ENCODE peak calls at places on chromosomes 16 and 17, in six cellular contexts. T is cardiac muscle cell; Y is HFF-Myc; Z is CD4-positive, alpha-beta T cell; B is tibial artery; X is fibroblast of lung. C is an unnamed sample.

GRCh38 chr16:67120025-67120424 is 10.3 kb downstream of the PHAF1 start:
- DNase-seq in X (no peak), Y (no peak), Z (no peak), T (no peak), B (no peak), C (no peak)

GRCh38 chr16:88561485-88562369 is 8.5 kb upstream of the ZC3H18 start:
- DNase-seq in X (peak; percentile 28), T (peak; percentile 59), Y (no peak), Z (peak; percentile 42), B (peak; percentile 43), C (peak; percentile 46)

GRCh38 chr17:15334266-15334665 is 7.1 kb downstream of the TEKT3 start:
- DNase-seq in Y (no peak), X (no peak), B (no peak), T (no peak), Z (no peak), C (peak; percentile 21)

GRCh38 chr17:7745748-7746470 is 28.4 kb downstream of the DNAH2 start:
- DNase-seq in Z (no peak), B (peak; percentile 36), T (no peak), X (peak; percentile 87), Y (peak; percentile 87), C (peak; percentile 95)

GRCh38 chr16:83233153-83233552 is 574.6 kb upstream of the HSBP1 start:
- DNase-seq in Y (no peak), B (no peak), Z (no peak), T (no peak), X (peak; percentile 70), C (no peak)

GRCh38 chr17:57086069-57086930 is 1.3 kb downstream of the AKAP1 start:
- DNase-seq in Y (no peak), Z (peak; percentile 6), X (peak; percentile 15), B (peak; percentile 29), T (peak; percentile 45), C (peak; percentile 46)

GRCh38 chr17:31754239-31754945 is 104.7 kb downstream of the COPRS start:
- DNase-seq in Y (no peak), X (peak; percentile 93), T (no peak), Z (no peak), B (no peak), C (peak; percentile 31)

GRCh38 chr17:56752263-56752662 is 81.5 kb downstream of the C17orf67 start:
- DNase-seq in Z (no peak), X (no peak), T (no peak), Y (no peak), B (no peak), C (peak; percentile 32)

GRCh38 chr16:81692571-81692970 is 86.5 kb upstream of the PLCG2 start:
- DNase-seq in Z (no peak), Y (no peak), B (no peak), T (no peak), X (no peak), C (no peak)

GRCh38 chr17:13978478-13978877 is 90.8 kb upstream of the COX10 start:
- DNase-seq in X (no peak), Z (no peak), B (no peak), T (no peak), Y (no peak), C (no peak)

GRCh38 chr17:63842540-63843386 is at the start of gene SMARCD2:
- DNase-seq in T (peak; percentile 99), B (peak; percentile 98), X (peak; percentile 100), Z (peak; percentile 99), Y (peak; percentile 96), C (peak; percentile 98)

GRCh38 chr16:30948956-30949654 is at the start of gene ORAI3:
- DNase-seq in X (peak; percentile 53), Z (peak; percentile 29), B (peak; percentile 81), T (peak; percentile 84), Y (no peak), C (peak; percentile 70)

DNA sequence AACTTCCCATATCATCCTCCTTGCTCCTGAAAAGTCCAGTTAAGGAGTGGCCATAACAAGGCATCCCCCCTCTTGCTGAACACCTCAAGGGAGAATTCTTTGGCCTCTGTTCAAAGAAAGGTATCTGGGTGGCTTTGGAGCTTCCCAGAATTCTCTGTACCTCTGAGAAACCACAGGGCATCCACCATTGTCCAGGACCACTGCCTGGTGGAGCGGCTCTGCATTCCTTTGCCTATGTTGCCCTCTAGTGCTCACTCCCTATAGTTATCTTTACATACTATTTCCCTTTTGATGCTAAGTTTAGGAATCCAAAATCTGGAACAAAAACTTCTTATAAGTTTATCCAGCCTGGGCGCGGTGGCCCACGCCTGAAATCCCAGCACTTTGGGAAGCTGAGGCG is 30.3 kb downstream of the CHD9NB start:
- DNase-seq in X (peak; percentile 30), Z (no peak), B (no peak), T (peak; percentile 76), Y (peak; percentile 24), C (peak; percentile 65)
- TF ChIP-seq CTCF in X (peak; percentile 61), Z (no peak), B (peak; percentile 34), T (peak; percentile 69), Y (peak; percentile 56), C (peak; percentile 74)

DNA sequence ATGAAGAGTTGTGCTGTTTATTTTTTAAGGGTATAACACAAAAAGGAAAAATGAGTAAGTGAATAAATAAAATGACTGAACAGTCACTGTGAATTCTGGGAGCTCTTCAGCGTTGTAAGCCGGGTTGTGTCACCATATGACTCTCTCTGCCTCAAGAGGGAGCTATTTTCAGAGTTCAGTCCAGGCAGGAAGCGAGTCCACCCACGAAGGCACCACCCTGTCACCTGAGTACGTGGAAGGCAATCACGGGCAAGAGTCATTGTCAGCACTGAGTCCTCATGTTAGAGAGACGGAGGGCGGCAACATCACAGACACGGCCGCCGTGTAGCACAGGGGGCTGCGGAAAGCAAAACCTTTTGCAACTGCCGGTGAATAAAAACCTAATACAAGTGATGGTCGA is 227.6 kb downstream of the UTP18 start:
- DNase-seq in B (no peak), Y (no peak), T (peak; percentile 40), Z (no peak), X (no peak), C (peak; percentile 46)
- TF ChIP-seq CTCF in B (no peak), Y (no peak), T (no peak), Z (no peak), X (no peak), C (peak; percentile 28)

DNA sequence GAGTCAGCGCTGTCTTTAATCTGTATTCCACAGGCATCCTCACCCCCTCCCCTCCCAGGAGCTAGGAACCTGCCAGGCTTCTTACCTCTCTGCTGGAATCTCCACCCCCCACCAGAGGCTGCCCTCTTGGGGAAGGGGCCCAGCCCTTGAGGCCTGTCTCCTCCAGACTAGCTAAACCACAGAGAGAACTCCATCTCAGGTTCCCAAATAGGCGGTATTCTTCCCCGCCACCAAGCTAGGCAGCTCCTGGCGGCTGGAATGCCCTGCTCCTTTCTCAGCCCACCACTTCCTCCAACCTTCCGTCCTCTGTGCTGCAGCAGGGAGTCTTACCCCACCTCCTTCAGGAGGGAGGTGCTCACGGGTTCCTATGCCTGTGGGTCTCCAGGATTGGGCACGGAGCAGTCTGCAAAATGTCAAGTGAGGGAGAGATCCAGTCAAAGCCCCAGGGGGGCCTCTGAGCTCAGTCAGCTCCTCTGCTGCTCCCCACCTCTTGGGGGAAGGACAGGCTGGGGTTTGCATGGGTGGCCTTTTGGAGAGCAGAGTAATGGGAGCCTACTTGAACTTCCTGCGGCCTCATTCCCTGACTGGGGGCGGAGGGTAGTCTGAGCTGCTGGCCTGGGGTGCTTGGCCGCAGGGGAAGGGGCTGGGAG is 55.7 kb downstream of the SREBF1 start:
- DNase-seq in B (no peak), T (peak; percentile 82), Z (no peak), Y (peak; percentile 46), X (peak; percentile 87), C (no peak)
- TF ChIP-seq CTCF in B (no peak), T (peak; percentile 51), Z (no peak), Y (peak; percentile 57), X (peak; percentile 39), C (no peak)

DNA sequence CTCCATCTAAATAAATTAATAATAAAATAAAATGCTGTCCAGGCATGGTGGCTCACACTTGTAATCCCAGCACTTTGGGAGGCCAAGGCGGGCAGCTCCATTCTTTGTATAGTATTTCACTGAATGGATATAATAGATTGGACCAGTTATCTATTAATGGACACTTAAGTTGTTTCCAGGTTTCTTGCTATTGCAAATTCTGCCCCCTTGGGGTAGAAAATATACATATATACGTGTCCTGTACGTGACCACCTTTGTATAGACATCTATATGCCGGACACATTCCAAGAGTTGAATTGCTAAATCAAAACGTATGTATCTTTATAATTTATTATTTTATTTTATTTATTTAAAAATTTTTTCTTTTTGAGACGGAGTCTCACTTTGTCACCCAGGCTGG is 3.9 kb upstream of the EXOC7 start:
- DNase-seq in Y (no peak), B (no peak), Z (no peak), T (no peak), X (no peak), C (peak; percentile 34)
- TF ChIP-seq CTCF in Y (peak; percentile 8), B (no peak), Z (peak; percentile 30), T (peak; percentile 16), X (peak; percentile 23), C (peak; percentile 32)

GRCh38 chr16:13439766-13440165 is 480.2 kb upstream of the ERCC4 start:
- DNase-seq in Z (no peak), B (no peak), Y (no peak), X (no peak), T (no peak), C (no peak)
- TF ChIP-seq CTCF in Z (no peak), B (no peak), Y (no peak), X (no peak), T (no peak), C (no peak)

GRCh38 chr17:16653367-16654041 is at the start of gene ZNF624:
- DNase-seq in T (peak; percentile 98), B (peak; percentile 93), X (peak; percentile 86), Z (peak; percentile 82), Y (peak; percentile 63), C (peak; percentile 93)
- TF ChIP-seq CTCF in T (no peak), B (no peak), X (no peak), Z (no peak), Y (no peak), C (no peak)

DNA sequence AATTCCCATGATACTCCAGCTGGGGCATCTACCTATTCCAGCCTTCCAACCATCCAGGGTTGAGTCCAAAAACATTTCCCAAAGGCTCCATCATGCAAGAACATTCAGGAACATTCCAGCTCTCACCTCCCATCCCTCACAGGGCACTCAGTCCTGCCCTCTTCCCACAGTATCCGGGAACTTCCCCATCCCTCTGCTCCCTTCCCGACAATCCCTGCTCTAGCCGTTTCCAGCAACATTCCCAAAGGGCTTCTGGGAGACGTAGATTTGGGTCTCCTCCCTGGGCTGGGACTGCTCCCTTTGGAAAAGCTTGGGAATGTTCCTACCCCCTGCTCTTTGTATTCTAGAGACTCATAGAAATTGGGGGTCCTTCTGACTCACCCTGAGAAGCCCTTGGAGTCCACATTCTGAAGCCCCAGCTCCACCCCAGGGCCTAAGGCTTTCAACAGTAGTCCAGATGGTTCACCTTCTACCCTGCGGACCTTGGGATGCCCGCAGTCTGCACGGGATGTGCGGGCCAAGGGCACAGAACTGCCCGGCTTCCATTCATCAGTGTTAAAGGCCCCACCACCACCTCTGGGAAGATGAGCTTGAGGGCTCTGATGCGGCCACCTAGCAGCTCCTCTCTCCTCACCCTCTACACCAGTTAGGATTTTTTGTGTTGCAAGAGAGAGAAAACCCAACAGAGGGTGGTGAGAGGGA is 25.4 kb downstream of the NGFR start:
- DNase-seq in B (no peak), T (no peak), Y (no peak), X (no peak), Z (no peak), C (no peak)
- TF ChIP-seq CTCF in B (no peak), T (no peak), Y (no peak), X (no peak), Z (no peak), C (no peak)

GRCh38 chr17:18172528-18173278 is 10.9 kb upstream of the ALKBH5 start:
- DNase-seq in B (no peak), Z (no peak), T (no peak), X (no peak), Y (no peak), C (no peak)
- TF ChIP-seq CTCF in B (no peak), Z (no peak), T (no peak), X (no peak), Y (peak; percentile 5), C (no peak)

GRCh38 chr16:1491327-1491726 is 1.8 kb upstream of the TELO2 start:
- DNase-seq in Y (no peak), Z (no peak), B (no peak), X (no peak), T (no peak), C (no peak)
- TF ChIP-seq CTCF in Y (no peak), Z (no peak), B (no peak), X (no peak), T (no peak), C (no peak)